ENCODE peak calls at places on chromosomes 16 and 17, in four cellular contexts. R, C, Z and H are unnamed samples.

GRCh38 chr16:27103954-27104353 is 37.2 kb downstream of the C16orf82 start:
- DNase-seq in R (no peak), Z (no peak), C (no peak), H (no peak)

GRCh38 chr17:35577826-35578194 is 561 bp downstream of the PEX12 start:
- DNase-seq in C (no peak), Z (no peak), R (peak), H (peak)

GRCh38 chr16:85996843-85997242 is 97.9 kb downstream of the IRF8 start:
- DNase-seq in Z (no peak), C (no peak), R (no peak), H (no peak)

GRCh38 chr17:30267625-30268024 is 24.1 kb downstream of the BLMH start:
- DNase-seq in C (no peak), Z (no peak), R (peak), H (no peak)

GRCh38 chr17:30905742-30906100 is 317 bp downstream of the TEFM start:
- DNase-seq in C (no peak), Z (no peak), R (no peak), H (no peak)

GRCh38 chr17:41648411-41649195 is 24.2 kb upstream of the KRT17 start:
- DNase-seq in Z (peak), C (peak), R (peak), H (peak)

GRCh38 chr17:427891-428290 is 75.3 kb upstream of the RPH3AL start:
- DNase-seq in R (no peak), Z (no peak), C (no peak), H (no peak)

GRCh38 chr16:66874079-66874775 is 6.1 kb upstream of the PDP2 start:
- DNase-seq in C (no peak), R (no peak), Z (no peak), H (peak)

GRCh38 chr17:17104036-17104435 is 61.8 kb downstream of the MPRIP start:
- DNase-seq in C (no peak), R (no peak), Z (no peak), H (no peak)

GRCh38 chr16:50079741-50080140 is 14.0 kb downstream of the HEATR3 start:
- DNase-seq in C (no peak), R (no peak), Z (no peak), H (no peak)

GRCh38 chr16:66933776-66934137 is 445 bp downstream of the CIAO2B start:
- DNase-seq in Z (no peak), C (no peak), R (peak), H (no peak)

GRCh38 chr17:19317359-19318095 is 45.0 kb downstream of the B9D1 start:
- DNase-seq in R (peak), C (no peak), Z (no peak), H (peak)

GRCh38 chr16:81703177-81704155 is 75.6 kb upstream of the PLCG2 start:
- DNase-seq in C (no peak), R (no peak), Z (no peak), H (peak)

GRCh38 chr17:50586421-50587247 is 26.1 kb downstream of the CACNA1G start:
- DNase-seq in R (no peak), Z (no peak), C (no peak), H (no peak)

GRCh38 chr16:2860826-2861567 is 3.0 kb upstream of the PRSS22 start:
- DNase-seq in C (no peak), R (no peak), Z (no peak), H (peak)

GRCh38 chr17:17216776-17217175 is 10.6 kb upstream of the PLD6 start:
- DNase-seq in R (no peak), Z (no peak), C (no peak), H (no peak)

GRCh38 chr17:21170829-21171228 is 43.1 kb downstream of the TMEM11 start:
- DNase-seq in R (no peak), C (no peak), Z (no peak), H (peak)

GRCh38 chr16:79026117-79026516 is 574.4 kb downstream of the MAF start:
- DNase-seq in Z (no peak), C (no peak), R (no peak), H (no peak)

GRCh38 chr16:71347146-71347545 is 11.4 kb upstream of the CALB2 start:
- DNase-seq in R (peak), C (no peak), Z (no peak), H (no peak)

GRCh38 chr17:35368086-35368824 is 5.2 kb downstream of the SLFN11 start:
- DNase-seq in Z (no peak), C (no peak), R (no peak), H (peak)

GRCh38 chr16:9521749-9522370 is 430.4 kb downstream of the HAPSTR1 start:
- DNase-seq in C (no peak), R (peak), Z (no peak), H (no peak)

GRCh38 chr16:73062640-73063283 is 14.8 kb upstream of the ZFHX3 start:
- DNase-seq in C (no peak), R (no peak), Z (no peak), H (no peak)

GRCh38 chr17:77995146-77995852 is 36.8 kb downstream of the TNRC6C start:
- DNase-seq in C (no peak), R (no peak), Z (no peak), H (no peak)

GRCh38 chr17:78342438-78343098 is 17.3 kb downstream of the SOCS3 start:
- DNase-seq in C (peak), Z (no peak), R (peak), H (peak)

GRCh38 chr17:82840431-82840831 is 609 bp upstream of the ZNF750 start:
- DNase-seq in Z (no peak), R (no peak), C (no peak), H (no peak)

GRCh38 chr17:74351552-74352210 is 10.0 kb downstream of the BTBD17 start:
- DNase-seq in Z (no peak), R (no peak), C (no peak), H (no peak)

GRCh38 chr16:56848955-56849689 is 15.9 kb upstream of the SLC12A3 start:
- DNase-seq in C (no peak), R (no peak), Z (no peak), H (peak)

GRCh38 chr16:54444851-54445523 is 158.4 kb upstream of the IRX3 start:
- DNase-seq in Z (no peak), C (no peak), R (no peak), H (peak)

GRCh38 chr16:85935957-85936760 is 37.2 kb downstream of the IRF8 start:
- DNase-seq in R (no peak), Z (no peak), C (no peak), H (peak)

GRCh38 chr17:45895304-45895968 is 1.1 kb downstream of the MAPT start:
- DNase-seq in R (peak), C (peak), Z (peak), H (no peak)

GRCh38 chr17:55644346-55644745 is 78.3 kb downstream of the TMEM100 start:
- DNase-seq in Z (no peak), R (no peak), C (no peak), H (no peak)

GRCh38 chr16:65773319-65773874 is 593.1 kb upstream of the CDH5 start:
- DNase-seq in R (peak), Z (no peak), C (no peak), H (no peak)

GRCh38 chr17:45902892-45903346 is 8.6 kb downstream of the MAPT start:
- DNase-seq in C (peak), R (no peak), Z (peak), H (no peak)

GRCh38 chr16:78504391-78504945 is 405.0 kb downstream of the WWOX start:
- DNase-seq in Z (no peak), C (no peak), R (no peak), H (no peak)